ENCODE peak calls at places on chromosomes 6 and 20, in four cellular contexts. One of them, this sample, is unnamed.
A peak's percentile ranks its signal among the peaks of the same experiment; 100 is the strongest.

GRCh38 chr6:64257586-64257985 is 622.0 kb downstream of the PHF3 start:
- DNase-seq in Peyer's patch: no peak
- DNase-seq in endothelial cell of umbilical vein: no peak
- DNase-seq in adrenal gland: no peak
- DNase-seq in this sample: no peak

GRCh38 chr6:144202879-144203468 is 52.7 kb downstream of the STX11 start:
- DNase-seq in Peyer's patch: no peak
- DNase-seq in endothelial cell of umbilical vein: peak; percentile 16
- DNase-seq in adrenal gland: no peak
- DNase-seq in this sample: no peak

GRCh38 chr20:33285861-33286495 is 3.0 kb downstream of the BPIFB1 start:
- DNase-seq in Peyer's patch: no peak
- DNase-seq in endothelial cell of umbilical vein: no peak
- DNase-seq in adrenal gland: no peak
- DNase-seq in this sample: no peak

GRCh38 chr6:96907498-96907897 is 9.8 kb upstream of the NDUFAF4 start:
- DNase-seq in Peyer's patch: no peak
- DNase-seq in endothelial cell of umbilical vein: no peak
- DNase-seq in adrenal gland: no peak
- DNase-seq in this sample: no peak

GRCh38 chr6:99093781-99094180 is 146.0 kb upstream of the FBXL4 start:
- DNase-seq in Peyer's patch: no peak
- DNase-seq in endothelial cell of umbilical vein: no peak
- DNase-seq in adrenal gland: no peak
- DNase-seq in this sample: no peak

GRCh38 chr6:146211646-146212045 is 182.8 kb downstream of the GRM1 start:
- DNase-seq in Peyer's patch: no peak
- DNase-seq in endothelial cell of umbilical vein: no peak
- DNase-seq in adrenal gland: no peak
- DNase-seq in this sample: no peak

GRCh38 chr6:4599924-4600323 is 176.3 kb upstream of the CDYL start:
- DNase-seq in Peyer's patch: no peak
- DNase-seq in endothelial cell of umbilical vein: peak; percentile 89
- DNase-seq in adrenal gland: no peak
- DNase-seq in this sample: no peak

GRCh38 chr6:31822038-31822821 is 5.3 kb upstream of the HSPA1B start:
- DNase-seq in Peyer's patch: peak; percentile 89
- DNase-seq in endothelial cell of umbilical vein: peak; percentile 77
- DNase-seq in adrenal gland: peak; percentile 93
- DNase-seq in this sample: peak; percentile 97

GRCh38 chr6:120077489-120077888 is 727.9 kb upstream of the MAN1A1 start:
- DNase-seq in Peyer's patch: no peak
- DNase-seq in endothelial cell of umbilical vein: no peak
- DNase-seq in adrenal gland: no peak
- DNase-seq in this sample: no peak

GRCh38 chr20:62362590-62362940 is 4.5 kb downstream of the LAMA5 start:
- DNase-seq in Peyer's patch: no peak
- DNase-seq in endothelial cell of umbilical vein: no peak
- DNase-seq in adrenal gland: no peak
- DNase-seq in this sample: no peak

GRCh38 chr20:62363920-62364851 is 2.9 kb downstream of the LAMA5 start:
- DNase-seq in Peyer's patch: no peak
- DNase-seq in endothelial cell of umbilical vein: peak; percentile 88
- DNase-seq in adrenal gland: no peak
- DNase-seq in this sample: peak; percentile 78

GRCh38 chr20:62361799-62362589 is 5.1 kb downstream of the LAMA5 start:
- DNase-seq in Peyer's patch: no peak
- DNase-seq in endothelial cell of umbilical vein: no peak
- DNase-seq in adrenal gland: peak; percentile 31
- DNase-seq in this sample: peak; percentile 76

GRCh38 chr20:62364911-62365736 is 2.0 kb downstream of the LAMA5 start:
- DNase-seq in Peyer's patch: no peak
- DNase-seq in endothelial cell of umbilical vein: no peak
- DNase-seq in adrenal gland: peak; percentile 91
- DNase-seq in this sample: peak; percentile 88

GRCh38 chr20:62362991-62363919 is 3.9 kb downstream of the LAMA5 start:
- DNase-seq in Peyer's patch: no peak
- DNase-seq in endothelial cell of umbilical vein: no peak
- DNase-seq in adrenal gland: no peak
- DNase-seq in this sample: peak; percentile 76
- H3K4me3 ChIP-seq in Peyer's patch: no peak overlapping the region
- H3K4me3 ChIP-seq in endothelial cell of umbilical vein: no peak overlapping the region
- H3K4me3 ChIP-seq in adrenal gland: no peak overlapping the region
- H3K4me3 ChIP-seq in this sample: peak overlapping the region; percentile 85

DNA sequence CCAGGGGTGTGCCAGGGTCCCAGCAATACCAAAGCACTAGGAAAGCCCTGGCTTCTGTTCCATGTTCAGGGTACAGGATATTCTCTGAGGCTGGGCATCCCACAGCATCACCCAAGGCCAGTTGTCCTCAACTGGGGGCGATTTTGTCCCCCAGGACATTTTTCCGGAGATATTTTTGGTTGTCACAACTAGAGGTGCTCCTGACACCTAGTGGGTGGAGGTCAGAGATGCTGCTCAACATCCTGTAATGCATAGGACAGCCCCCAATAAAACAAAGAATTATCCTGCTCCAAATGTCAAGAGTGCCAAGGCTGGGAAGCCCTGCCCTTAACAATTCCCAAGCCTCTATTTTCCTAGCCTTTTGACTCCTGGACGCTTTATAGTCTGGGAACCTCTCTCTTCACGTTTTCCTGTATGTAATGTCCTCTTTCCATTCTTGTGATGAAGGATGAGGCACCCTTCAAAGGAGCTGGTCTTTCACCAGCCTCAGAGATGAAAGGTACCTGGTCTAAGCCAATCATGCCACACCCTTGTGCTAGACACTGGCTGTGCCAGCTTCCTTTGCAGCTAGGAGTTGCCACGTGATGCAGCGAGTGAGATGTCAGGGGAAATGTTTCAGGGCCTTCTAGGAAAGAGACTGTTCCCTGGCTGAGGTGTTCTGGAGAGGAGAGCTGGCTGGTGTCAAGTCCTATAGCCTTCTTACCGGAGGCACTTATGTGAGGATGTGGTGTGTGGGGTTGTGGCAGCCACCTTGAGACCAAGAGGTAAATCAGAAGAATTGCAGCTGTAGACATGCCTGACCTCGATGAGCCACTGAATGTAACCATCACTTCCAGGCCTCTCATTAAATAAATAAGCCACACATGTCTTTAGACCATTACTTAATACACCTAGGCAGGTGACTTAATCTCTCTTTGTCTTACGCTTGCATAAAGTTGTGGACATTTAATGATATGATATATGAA is 23.4 kb upstream of the KCNG1 start:
- DNase-seq in Peyer's patch: peak; percentile 22
- DNase-seq in endothelial cell of umbilical vein: no peak
- DNase-seq in adrenal gland: no peak
- DNase-seq in this sample: no peak
- TF ChIP-seq CTCF in Peyer's patch: no peak
- TF ChIP-seq CTCF in endothelial cell of umbilical vein: no peak
- TF ChIP-seq CTCF in adrenal gland: no peak
- TF ChIP-seq CTCF in this sample: no peak

GRCh38 chr6:121216928-121217327 is 117.4 kb downstream of the TBC1D32 start:
- DNase-seq in Peyer's patch: no peak
- DNase-seq in endothelial cell of umbilical vein: no peak
- DNase-seq in adrenal gland: no peak
- DNase-seq in this sample: no peak

GRCh38 chr6:121205569-121205968 is 128.7 kb downstream of the TBC1D32 start:
- DNase-seq in Peyer's patch: no peak
- DNase-seq in endothelial cell of umbilical vein: no peak
- DNase-seq in adrenal gland: no peak
- DNase-seq in this sample: no peak

GRCh38 chr6:121210943-121211342 is 123.3 kb downstream of the TBC1D32 start:
- DNase-seq in Peyer's patch: no peak
- DNase-seq in endothelial cell of umbilical vein: no peak
- DNase-seq in adrenal gland: no peak
- DNase-seq in this sample: no peak
- H3K27ac ChIP-seq in Peyer's patch: no peak overlapping the region
- H3K27ac ChIP-seq in endothelial cell of umbilical vein: no peak overlapping the region
- H3K27ac ChIP-seq in adrenal gland: no peak overlapping the region
- H3K27ac ChIP-seq in this sample: no peak overlapping the region

GRCh38 chr20:23587631-23588030 is 18.1 kb downstream of the CST9 start:
- DNase-seq in Peyer's patch: no peak
- DNase-seq in endothelial cell of umbilical vein: no peak
- DNase-seq in adrenal gland: no peak
- DNase-seq in this sample: no peak
- H3K4me3 ChIP-seq in Peyer's patch: no peak overlapping the region
- H3K4me3 ChIP-seq in endothelial cell of umbilical vein: no peak overlapping the region
- H3K4me3 ChIP-seq in adrenal gland: no peak overlapping the region
- H3K4me3 ChIP-seq in this sample: no peak overlapping the region

GRCh38 chr6:3237761-3238662 is 10.6 kb upstream of the TUBB2B start:
- DNase-seq in Peyer's patch: no peak
- DNase-seq in endothelial cell of umbilical vein: no peak
- DNase-seq in adrenal gland: no peak
- DNase-seq in this sample: no peak
- TF ChIP-seq CTCF in Peyer's patch: no peak
- TF ChIP-seq CTCF in endothelial cell of umbilical vein: no peak
- TF ChIP-seq CTCF in adrenal gland: no peak
- TF ChIP-seq CTCF in this sample: no peak

DNA sequence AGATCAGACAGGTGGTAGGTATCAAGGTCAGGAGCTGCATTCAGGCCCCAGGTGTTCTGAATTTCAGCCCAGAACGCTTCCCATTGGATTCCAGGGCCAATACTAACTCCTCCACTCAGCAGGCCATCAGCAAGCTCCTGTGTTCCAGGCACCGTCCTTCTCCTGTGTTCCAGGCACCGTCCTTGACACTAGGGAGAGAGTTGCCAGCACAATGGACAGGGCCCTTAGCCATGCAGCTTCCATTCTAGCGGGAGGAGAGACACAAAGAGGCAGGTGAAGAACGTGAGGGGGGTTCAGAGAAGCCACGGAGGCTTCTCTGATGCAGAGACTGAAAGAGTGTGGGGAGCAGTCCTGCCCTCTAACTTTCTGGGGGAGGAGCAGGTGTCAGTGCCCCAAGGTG is 77.7 kb downstream of the FOXC1 start:
- DNase-seq in Peyer's patch: no peak
- DNase-seq in endothelial cell of umbilical vein: no peak
- DNase-seq in adrenal gland: no peak
- DNase-seq in this sample: no peak
- H3K27ac ChIP-seq in Peyer's patch: no peak overlapping the region
- H3K27ac ChIP-seq in endothelial cell of umbilical vein: no peak overlapping the region
- H3K27ac ChIP-seq in adrenal gland: no peak overlapping the region
- H3K27ac ChIP-seq in this sample: peak overlapping the region; percentile 13